ENCODE peak calls at places on chromosomes 11 and 22, in ten cellular contexts. F, O, H, Q, Z, P, N, V, T and G are unnamed samples.

GRCh38 chr11:134538793-134539192 is 126.8 kb upstream of the B3GAT1 start:
- DNase-seq in F (no peak), O (no peak), H (peak), Q (no peak), Z (peak), P (no peak), N (no peak), V (no peak), T (no peak), G (no peak)

GRCh38 chr11:47152953-47153950 is 23.4 kb downstream of the ARFGAP2 start:
- DNase-seq in F (peak), O (peak), H (peak), Q (peak), Z (peak), P (peak), N (peak), V (peak), T (peak), G (peak)

GRCh38 chr11:131978351-131978750 is 607.9 kb downstream of the NTM start:
- DNase-seq in F (no peak), O (no peak), H (no peak), Q (no peak), Z (no peak), P (no peak), N (no peak), V (no peak), T (no peak), G (no peak)

GRCh38 chr22:49867303-49868250 is 13.9 kb downstream of the ZBED4 start:
- DNase-seq in F (no peak), O (no peak), H (no peak), Q (no peak), Z (no peak), P (peak), N (no peak), V (no peak), T (no peak), G (no peak)

GRCh38 chr11:71080239-71081097 is 171.9 kb downstream of the SHANK2 start:
- DNase-seq in F (peak), O (peak), H (no peak), Q (no peak), Z (peak), P (peak), N (peak), V (no peak), T (peak), G (peak)

GRCh38 chr11:13287681-13288080 is 10.1 kb downstream of the BMAL1 start:
- DNase-seq in F (no peak), O (no peak), H (no peak), Q (no peak), Z (no peak), P (no peak), N (no peak), V (no peak), T (no peak), G (no peak)

GRCh38 chr11:96038046-96038445 is 114.1 kb upstream of the MTMR2 start:
- DNase-seq in F (no peak), O (no peak), H (no peak), Q (no peak), Z (no peak), P (no peak), N (no peak), V (no peak), T (no peak), G (no peak)

GRCh38 chr11:92859290-92859689 is 110.2 kb upstream of the MTNR1B start:
- DNase-seq in F (no peak), O (no peak), H (no peak), Q (no peak), Z (no peak), P (no peak), N (no peak), V (no peak), T (no peak), G (no peak)

GRCh38 chr11:92909214-92909613 is 60.2 kb upstream of the MTNR1B start:
- DNase-seq in F (no peak), O (no peak), H (no peak), Q (no peak), Z (no peak), P (no peak), N (no peak), V (no peak), T (no peak), G (no peak)

GRCh38 chr11:44509291-44509690 is 56.2 kb upstream of the CD82 start:
- DNase-seq in F (no peak), O (no peak), H (no peak), Q (no peak), Z (no peak), P (no peak), N (no peak), V (no peak), T (no peak), G (no peak)

GRCh38 chr11:34308821-34309585 is 48.8 kb downstream of the ABTB2 start:
- DNase-seq in F (no peak), O (no peak), H (no peak), Q (no peak), Z (no peak), P (peak), N (peak), V (no peak), T (no peak), G (no peak)

GRCh38 chr11:132728026-132728425 is 804.3 kb downstream of the OPCML start:
- DNase-seq in F (no peak), O (no peak), H (no peak), Q (no peak), Z (no peak), P (no peak), N (no peak), V (no peak), T (no peak), G (no peak)

GRCh38 chr11:78567209-78567608 is 7.5 kb downstream of the NARS2 start:
- DNase-seq in F (no peak), O (no peak), H (no peak), Q (no peak), Z (no peak), P (no peak), N (no peak), V (no peak), T (no peak), G (no peak)

GRCh38 chr11:63567044-63567840 is 4.1 kb upstream of the PLAAT2 start:
- DNase-seq in F (no peak), O (no peak), H (no peak), Q (no peak), Z (peak), P (peak), N (peak), V (no peak), T (no peak), G (peak)

GRCh38 chr11:832529-833113 is at the start of gene CD151:
- DNase-seq in F (peak), O (no peak), H (no peak), Q (no peak), Z (no peak), P (peak), N (peak), V (peak), T (peak), G (peak)

GRCh38 chr22:44523981-44524759 is 26.1 kb upstream of the RTL6 start:
- DNase-seq in F (peak), O (no peak), H (peak), Q (peak), Z (peak), P (no peak), N (no peak), V (no peak), T (no peak), G (no peak)

GRCh38 chr11:55719608-55720160 is 53.6 kb upstream of the OR5D13 start:
- DNase-seq in F (no peak), O (no peak), H (no peak), Q (no peak), Z (no peak), P (no peak), N (peak), V (no peak), T (no peak), G (no peak)

GRCh38 chr22:38350444-38351359 is 33.5 kb upstream of the CSNK1E start:
- DNase-seq in F (peak), O (no peak), H (peak), Q (no peak), Z (peak), P (no peak), N (no peak), V (no peak), T (no peak), G (no peak)

GRCh38 chr11:111347723-111348115 is 31.4 kb downstream of the POU2AF1 start:
- DNase-seq in F (no peak), O (no peak), H (peak), Q (no peak), Z (no peak), P (peak), N (no peak), V (no peak), T (no peak), G (no peak)

GRCh38 chr11:12287009-12287373 is 90.4 kb upstream of the PARVA start:
- DNase-seq in F (peak), O (no peak), H (peak), Q (no peak), Z (peak), P (no peak), N (peak), V (peak), T (no peak), G (no peak)

GRCh38 chr11:62030071-62030684 is 62.7 kb upstream of the FTH1 start:
- DNase-seq in F (no peak), O (no peak), H (peak), Q (no peak), Z (no peak), P (no peak), N (no peak), V (no peak), T (no peak), G (no peak)

GRCh38 chr22:26669060-26669481 is 11.7 kb downstream of the MIAT start:
- DNase-seq in F (no peak), O (no peak), H (no peak), Q (no peak), Z (no peak), P (peak), N (peak), V (no peak), T (peak), G (no peak)

GRCh38 chr22:49364398-49364797 is 463.3 kb downstream of the BRD1 start:
- DNase-seq in F (peak), O (no peak), H (peak), Q (no peak), Z (no peak), P (no peak), N (no peak), V (no peak), T (no peak), G (no peak)

GRCh38 chr11:95147364-95147905 is 57.8 kb downstream of the ENDOD1 start:
- DNase-seq in F (no peak), O (no peak), H (no peak), Q (no peak), Z (peak), P (peak), N (peak), V (no peak), T (peak), G (no peak)

GRCh38 chr22:33492210-33492651 is 428.0 kb downstream of the LARGE1 start:
- DNase-seq in F (peak), O (no peak), H (no peak), Q (no peak), Z (no peak), P (no peak), N (no peak), V (no peak), T (peak), G (no peak)

GRCh38 chr22:27561301-27561820 is 240.2 kb downstream of the MN1 start:
- DNase-seq in F (no peak), O (no peak), H (no peak), Q (no peak), Z (no peak), P (no peak), N (no peak), V (no peak), T (no peak), G (no peak)

GRCh38 chr22:44950806-44951509 is 58.8 kb downstream of the PHF21B start:
- DNase-seq in F (no peak), O (no peak), H (no peak), Q (no peak), Z (no peak), P (no peak), N (no peak), V (no peak), T (no peak), G (no peak)

GRCh38 chr11:60363542-60364525 is 14.5 kb upstream of the MS4A7 start:
- DNase-seq in F (peak), O (peak), H (no peak), Q (peak), Z (no peak), P (peak), N (peak), V (peak), T (peak), G (peak)

GRCh38 chr11:92790376-92790775 is 179.1 kb upstream of the MTNR1B start:
- DNase-seq in F (no peak), O (no peak), H (no peak), Q (no peak), Z (no peak), P (no peak), N (peak), V (no peak), T (no peak), G (no peak)

GRCh38 chr11:111301004-111301839 is 2.9 kb downstream of the POU2AF3 start:
- DNase-seq in F (peak), O (no peak), H (no peak), Q (no peak), Z (no peak), P (no peak), N (no peak), V (no peak), T (no peak), G (no peak)

GRCh38 chr22:18048441-18048898 is 24.1 kb upstream of the MICAL3 start:
- DNase-seq in F (no peak), O (no peak), H (no peak), Q (peak), Z (peak), P (no peak), N (no peak), V (no peak), T (no peak), G (no peak)

GRCh38 chr22:25843660-25844275 is 101.8 kb downstream of the MYO18B start:
- DNase-seq in F (no peak), O (no peak), H (no peak), Q (no peak), Z (no peak), P (no peak), N (no peak), V (no peak), T (no peak), G (no peak)

GRCh38 chr11:71391352-71391751 is 56.8 kb downstream of the DHCR7 start:
- DNase-seq in F (no peak), O (no peak), H (no peak), Q (no peak), Z (no peak), P (no peak), N (no peak), V (no peak), T (no peak), G (no peak)

GRCh38 chr11:71453021-71453910 is at the start of gene NADSYN1:
- DNase-seq in F (peak), O (peak), H (peak), Q (peak), Z (peak), P (peak), N (peak), V (peak), T (peak), G (peak)

GRCh38 chr22:48650323-48651035 is 1177.2 kb downstream of the BRD1 start:
- DNase-seq in F (no peak), O (no peak), H (no peak), Q (no peak), Z (no peak), P (no peak), N (no peak), V (no peak), T (no peak), G (no peak)

GRCh38 chr11:59273008-59273841 is 60.5 kb upstream of the MPEG1 start:
- DNase-seq in F (no peak), O (no peak), H (no peak), Q (no peak), Z (no peak), P (peak), N (no peak), V (no peak), T (no peak), G (no peak)
- TF ChIP-seq POLR2A in F (no peak), O (no peak), H (no peak), Q (no peak), Z (no peak), P (no peak), N (no peak), V (no peak), T (no peak), G (no peak)

GRCh38 chr11:101082813-101083212 is 46.8 kb downstream of the PGR start:
- DNase-seq in F (no peak), O (no peak), H (no peak), Q (no peak), Z (no peak), P (no peak), N (no peak), V (no peak), T (no peak), G (no peak)

GRCh38 chr11:101083334-101083733 is 46.3 kb downstream of the PGR start:
- DNase-seq in F (no peak), O (no peak), H (no peak), Q (no peak), Z (no peak), P (no peak), N (no peak), V (no peak), T (no peak), G (no peak)
- TF ChIP-seq CTCF in F (no peak), O (no peak), H (no peak), Q (no peak), Z (no peak), P (no peak), N (no peak), V (no peak), T (no peak), G (no peak)

DNA sequence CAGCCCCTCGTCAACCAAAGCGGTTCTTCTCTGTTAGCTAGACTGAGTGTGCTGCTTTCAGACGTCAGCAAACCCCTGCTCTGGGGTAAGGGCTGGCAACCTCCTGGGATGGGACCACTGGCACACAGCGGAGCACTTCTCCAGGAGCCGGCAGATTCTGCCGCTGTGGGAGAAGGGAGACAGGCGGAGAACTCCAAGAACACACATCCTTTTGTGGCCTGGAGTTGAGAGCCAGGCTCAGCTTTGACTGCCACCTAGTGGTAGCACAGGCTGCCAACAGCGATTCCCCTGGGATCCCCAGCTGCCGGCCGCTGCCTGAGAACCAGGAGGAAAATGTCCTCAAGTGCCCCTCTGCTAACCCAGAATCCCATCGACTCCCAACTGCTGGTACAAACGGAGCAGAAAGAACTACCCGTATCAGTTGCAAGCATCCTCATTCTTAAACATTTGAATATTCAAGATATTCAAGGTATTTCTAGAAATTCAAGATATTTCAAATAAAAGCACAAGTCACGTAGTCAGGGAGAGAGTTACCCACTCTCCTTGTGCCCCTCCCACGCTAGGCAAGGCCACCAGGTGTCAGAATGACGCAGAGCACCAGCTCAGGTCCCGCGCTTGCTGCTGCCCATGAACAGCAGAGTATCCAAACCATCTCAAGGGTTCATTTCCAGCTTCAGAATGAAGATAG is 4.9 kb downstream of the LTO1 start:
- DNase-seq in F (peak), O (peak), H (peak), Q (peak), Z (peak), P (peak), N (peak), V (peak), T (peak), G (peak)
- TF ChIP-seq POLR2A in F (no peak), O (no peak), H (no peak), Q (no peak), Z (no peak), P (no peak), N (no peak), V (no peak), T (no peak), G (no peak)

GRCh38 chr11:65888163-65888814 is at the start of gene FIBP:
- DNase-seq in F (peak), O (peak), H (peak), Q (peak), Z (peak), P (peak), N (peak), V (peak), T (peak), G (peak)

GRCh38 chr11:65887723-65888162 is 528 bp downstream of the FIBP start:
- DNase-seq in F (no peak), O (no peak), H (peak), Q (peak), Z (no peak), P (no peak), N (peak), V (no peak), T (no peak), G (no peak)

GRCh38 chr11:65891180-65892136 is 985 bp downstream of the CCDC85B start:
- DNase-seq in F (no peak), O (no peak), H (peak), Q (no peak), Z (peak), P (peak), N (peak), V (peak), T (no peak), G (no peak)

GRCh38 chr11:65892661-65893317 is 2.3 kb downstream of the CCDC85B start:
- DNase-seq in F (no peak), O (no peak), H (no peak), Q (no peak), Z (no peak), P (no peak), N (no peak), V (no peak), T (no peak), G (no peak)

DNA sequence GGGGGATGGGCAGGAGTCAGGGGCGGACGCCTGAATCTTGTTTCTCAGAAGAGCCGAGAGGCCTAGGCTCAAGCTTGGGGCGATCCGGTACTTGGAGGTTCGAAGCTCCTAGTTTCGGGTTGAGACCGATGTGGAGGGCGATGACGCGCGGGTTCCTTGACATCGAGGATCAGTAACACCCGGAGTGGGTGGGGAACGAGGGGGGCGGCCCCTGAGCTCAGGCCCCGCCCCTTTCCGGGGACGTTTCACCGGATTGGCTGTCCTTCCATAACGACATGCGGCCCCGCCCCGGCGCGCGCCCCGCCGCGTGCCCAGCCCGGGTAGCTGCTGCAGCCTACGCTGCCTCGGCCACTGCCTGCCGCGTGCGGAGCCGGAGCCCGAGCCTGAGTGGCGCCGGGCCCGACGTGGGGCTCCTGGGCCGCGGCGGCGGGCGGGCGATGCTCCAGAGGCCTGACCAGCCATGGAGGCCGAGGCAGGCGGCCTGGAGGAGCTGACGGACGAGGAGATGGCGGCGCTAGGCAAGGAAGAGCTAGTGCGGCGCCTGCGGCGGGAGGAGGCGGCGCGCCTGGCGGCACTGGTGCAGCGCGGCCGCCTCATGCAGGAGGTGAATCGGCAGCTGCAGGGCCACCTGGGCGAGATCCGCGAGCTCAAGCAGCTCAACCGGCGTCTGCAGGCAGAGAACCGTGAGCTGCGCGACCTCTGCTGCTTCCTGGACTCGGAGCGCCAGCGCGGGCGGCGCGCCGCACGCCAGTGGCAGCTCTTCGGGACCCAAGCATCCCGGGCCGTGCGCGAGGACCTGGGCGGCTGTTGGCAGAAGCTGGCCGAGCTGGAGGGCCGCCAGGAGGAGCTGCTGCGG is at the start of gene CCDC85B:
- DNase-seq in F (peak), O (peak), H (peak), Q (peak), Z (peak), P (peak), N (peak), V (peak), T (peak), G (peak)
- TF ChIP-seq CTCF in F (peak), O (no peak), H (no peak), Q (peak), Z (no peak), P (peak), N (peak), V (no peak), T (peak), G (no peak)

DNA sequence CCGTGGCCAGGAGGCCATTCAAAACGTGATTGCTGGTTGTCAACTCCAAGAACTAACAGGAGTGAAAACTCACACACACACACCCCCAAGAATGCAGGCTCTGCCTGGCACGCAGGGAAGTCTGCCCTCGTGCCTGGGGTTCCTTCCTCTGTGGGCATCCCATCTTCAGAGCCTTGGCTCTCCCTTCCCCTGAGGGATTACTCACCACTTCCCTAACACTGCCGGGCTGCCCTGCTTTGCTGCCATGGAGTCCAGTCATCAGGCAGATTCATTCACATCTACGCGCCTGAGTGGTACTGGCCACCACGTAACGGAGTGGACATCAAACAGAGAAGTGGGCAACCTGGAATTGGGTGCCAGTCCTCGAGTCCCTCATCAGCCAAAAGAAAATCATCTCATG is 120.7 kb upstream of the TMEM45B start:
- DNase-seq in F (no peak), O (no peak), H (peak), Q (no peak), Z (no peak), P (no peak), N (no peak), V (no peak), T (no peak), G (no peak)
- TF ChIP-seq POLR2A in F (no peak), O (no peak), H (no peak), Q (no peak), Z (no peak), P (no peak), N (no peak), V (no peak), T (no peak), G (no peak)